ENCODE peak calls at places on chromosomes 13 and 19, in eight cellular contexts. J, C, F, E, L, R, I and P are unnamed samples.

GRCh38 chr13:93413972-93414717 is 187.5 kb downstream of the GPC6 start:
- DNase-seq in I (no peak), F (no peak), J (peak; percentile 55), C (no peak), L (no peak), E (no peak), R (no peak), P (no peak)

GRCh38 chr13:111051656-111052232 is 63.4 kb upstream of the ARHGEF7 start:
- DNase-seq in R (no peak), J (no peak), F (no peak), C (no peak), L (no peak), I (no peak), E (no peak), P (no peak)

GRCh38 chr19:32686847-32687450 is 4.7 kb upstream of the NUDT19 start:
- DNase-seq in R (no peak), L (no peak), J (no peak), E (no peak), I (no peak), F (no peak), C (no peak), P (no peak)

GRCh38 chr13:109810761-109811510 is 24.6 kb upstream of the IRS2 start:
- DNase-seq in F (no peak), J (no peak), L (no peak), C (no peak), R (no peak), I (no peak), E (no peak), P (no peak)

GRCh38 chr13:90591927-90592268 is 755.6 kb upstream of the MIR17HG start:
- DNase-seq in L (no peak), F (no peak), E (no peak), J (no peak), C (no peak), R (no peak), I (no peak), P (no peak)

GRCh38 chr13:73158851-73159250 is 100.0 kb downstream of the KLF5 start:
- DNase-seq in R (no peak), L (no peak), F (no peak), J (peak; percentile 75), E (no peak), I (no peak), C (no peak), P (no peak)

GRCh38 chr19:28208745-28209144 is 1004.2 kb downstream of the UQCRFS1 start:
- DNase-seq in F (no peak), E (no peak), R (no peak), I (no peak), L (no peak), C (no peak), J (no peak), P (no peak)

GRCh38 chr13:27006519-27007161 is 165.0 kb downstream of the USP12 start:
- DNase-seq in E (no peak), R (peak; percentile 70), L (peak; percentile 55), J (peak; percentile 12), F (no peak), C (no peak), I (peak; percentile 59), P (no peak)

GRCh38 chr19:52941941-52942370 is 18.7 kb upstream of the ZNF888 start:
- DNase-seq in I (peak; percentile 26), F (no peak), L (peak; percentile 36), J (peak; percentile 20), E (peak; percentile 36), R (peak; percentile 75), C (peak; percentile 74), P (no peak)

GRCh38 chr13:61316647-61317046 is 99.0 kb downstream of the PCDH20 start:
- DNase-seq in E (no peak), F (no peak), C (no peak), I (no peak), J (no peak), R (no peak), L (no peak), P (no peak)

GRCh38 chr13:79369226-79369625 is 36.8 kb downstream of the RBM26 start:
- DNase-seq in E (no peak), L (no peak), I (no peak), F (no peak), R (no peak), J (no peak), C (no peak), P (no peak)

GRCh38 chr13:35836476-35836875 is 294.7 kb downstream of the DCLK1 start:
- DNase-seq in J (no peak), L (no peak), E (no peak), R (no peak), C (no peak), F (no peak), I (no peak), P (no peak)

GRCh38 chr13:45100855-45101254 is 19.5 kb upstream of the GTF2F2 start:
- DNase-seq in R (no peak), L (no peak), F (no peak), E (no peak), I (no peak), J (no peak), C (no peak), P (no peak)

GRCh38 chr19:13842294-13843103 is 34.4 kb upstream of the NANOS3 start:
- DNase-seq in C (peak; percentile 94), R (peak; percentile 97), E (peak; percentile 92), L (peak; percentile 88), I (peak; percentile 88), F (no peak), J (peak; percentile 65), P (no peak)

GRCh38 chr19:33248954-33249613 is 23.4 kb upstream of the SLC7A10 start:
- DNase-seq in J (no peak), C (no peak), I (no peak), L (no peak), R (no peak), F (no peak), E (no peak), P (peak; percentile 53)

DNA sequence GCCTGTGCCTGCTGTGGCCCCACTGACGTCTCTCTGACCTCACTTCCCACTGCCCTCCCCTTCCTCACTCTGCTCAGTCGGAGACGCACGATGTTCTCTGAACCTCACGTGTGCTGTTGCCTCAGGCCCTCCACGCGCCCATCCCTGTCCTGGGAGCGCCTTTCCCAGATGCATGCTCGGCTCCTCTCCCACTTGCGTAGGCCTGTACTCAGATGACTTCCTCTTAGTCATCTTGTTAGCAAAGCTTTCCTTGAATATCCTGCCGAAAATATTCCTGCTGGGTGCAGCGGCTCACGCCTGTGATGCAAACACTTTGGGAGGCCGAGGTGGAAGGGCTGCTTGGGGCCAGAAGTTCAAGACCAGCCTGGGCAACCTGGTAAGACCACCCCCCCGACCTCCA is 9.3 kb upstream of the SYT5 start:
- DNase-seq in L (peak; percentile 23), C (peak; percentile 84), E (peak; percentile 52), J (peak; percentile 95), F (no peak), R (peak; percentile 87), I (no peak), P (peak; percentile 100)
- TF ChIP-seq POLR2A in L (no peak), C (no peak), E (no peak), J (no peak), F (no peak), R (no peak), I (no peak), P (peak; percentile 70)

DNA sequence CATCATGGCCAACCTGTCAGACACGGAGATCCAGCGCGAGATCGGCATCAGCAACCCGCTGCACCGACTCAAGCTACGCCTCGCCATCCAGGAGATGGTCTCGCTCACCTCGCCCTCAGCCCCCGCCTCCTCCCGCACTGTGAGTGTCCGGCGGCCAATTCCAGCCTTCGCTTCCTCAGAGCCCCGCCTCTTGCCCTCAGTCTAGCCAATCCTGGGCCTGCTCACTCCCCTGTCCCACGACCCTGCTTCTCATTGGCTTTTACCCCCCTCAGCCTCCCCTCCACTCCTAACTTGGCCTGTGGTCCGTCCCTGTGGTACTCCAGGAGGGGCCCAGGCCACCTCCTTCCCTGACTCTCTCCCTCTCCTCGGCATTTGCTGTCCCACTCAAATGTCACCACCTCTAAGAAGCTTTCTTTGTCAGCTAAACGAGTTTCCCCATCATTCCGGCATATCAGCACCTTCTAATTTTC is 12.3 kb downstream of the HRC start:
- DNase-seq in E (peak; percentile 73), F (no peak), J (peak; percentile 89), L (peak; percentile 91), I (peak; percentile 93), C (peak; percentile 82), R (peak; percentile 95), P (peak; percentile 88)
- TF ChIP-seq POLR2A in E (peak; percentile 32), F (no peak), J (no peak), L (no peak), I (no peak), C (no peak), R (no peak), P (peak; percentile 73)

GRCh38 chr13:46178821-46179220 is 3.2 kb downstream of the LCP1 start:
- DNase-seq in F (no peak), C (no peak), R (no peak), E (no peak), L (no peak), I (no peak), J (no peak), P (no peak)

GRCh38 chr13:46178143-46178542 is 3.8 kb downstream of the LCP1 start:
- DNase-seq in J (no peak), C (no peak), E (no peak), I (no peak), L (no peak), F (no peak), R (no peak), P (no peak)

GRCh38 chr13:46173656-46174055 is 8.3 kb downstream of the LCP1 start:
- DNase-seq in E (no peak), F (no peak), I (no peak), C (no peak), J (no peak), R (no peak), L (no peak), P (no peak)

GRCh38 chr13:46179576-46180368 is 2.2 kb downstream of the LCP1 start:
- DNase-seq in J (no peak), R (no peak), I (peak; percentile 30), F (no peak), L (peak; percentile 70), E (no peak), C (peak; percentile 66), P (no peak)

GRCh38 chr13:46176756-46177155 is 5.2 kb downstream of the LCP1 start:
- DNase-seq in R (no peak), C (no peak), J (no peak), E (no peak), I (no peak), F (peak; percentile 79), L (no peak), P (no peak)
- TF ChIP-seq POLR2A in R (no peak), C (no peak), J (no peak), E (no peak), I (no peak), F (no peak), L (no peak), P (no peak)

GRCh38 chr19:49554701-49555181 is 25.6 kb downstream of the NOSIP start:
- DNase-seq in L (peak; percentile 44), J (no peak), C (no peak), E (no peak), I (peak; percentile 47), R (no peak), F (no peak), P (no peak)

GRCh38 chr19:49549045-49549444 is 21.2 kb downstream of the RCN3 start:
- DNase-seq in C (no peak), R (no peak), L (peak; percentile 47), J (no peak), F (no peak), E (no peak), I (no peak), P (no peak)

GRCh38 chr19:49552749-49553148 is 24.9 kb downstream of the RCN3 start:
- DNase-seq in C (no peak), R (no peak), E (no peak), L (no peak), J (no peak), F (no peak), I (peak; percentile 21), P (no peak)

GRCh38 chr19:49553451-49554271 is 25.9 kb downstream of the RCN3 start:
- DNase-seq in F (no peak), J (peak; percentile 69), E (no peak), R (no peak), I (peak; percentile 90), C (no peak), L (peak; percentile 70), P (peak; percentile 81)

GRCh38 chr19:49551531-49551930 is 23.7 kb downstream of the RCN3 start:
- DNase-seq in R (no peak), I (no peak), C (no peak), J (no peak), E (no peak), L (no peak), F (no peak), P (no peak)
- TF ChIP-seq POLR2A in R (no peak), I (no peak), C (no peak), J (no peak), E (no peak), L (no peak), F (no peak), P (no peak)